ENCODE peak calls at places on chromosomes 4 and X, in eight cellular contexts. One of them, this sample, is unnamed.

GRCh38 chr4:107721436-107722090 is 1.5 kb upstream of the PAPSS1 start:
- DNase-seq in K562: no peak
- DNase-seq in PC-3: no peak
- DNase-seq in progenitor cell of endocrine pancreas: no peak
- DNase-seq in endothelial cell: no peak
- DNase-seq in RWPE1: no peak
- DNase-seq in IMR-90: no peak
- DNase-seq in CD4-positive, alpha-beta T cell: peak
- DNase-seq in this sample: no peak

GRCh38 chr4:142307857-142308256 is 538.2 kb downstream of the INPP4B start:
- DNase-seq in PC-3: no peak
- DNase-seq in CD4-positive, alpha-beta T cell: no peak
- DNase-seq in progenitor cell of endocrine pancreas: no peak
- DNase-seq in endothelial cell: no peak
- DNase-seq in K562: no peak
- DNase-seq in RWPE1: no peak
- DNase-seq in IMR-90: no peak
- DNase-seq in this sample: peak

GRCh38 chr4:7630559-7631287 is 196.0 kb upstream of the PSAPL1 start:
- DNase-seq in PC-3: peak
- DNase-seq in IMR-90: peak
- DNase-seq in progenitor cell of endocrine pancreas: no peak
- DNase-seq in endothelial cell: no peak
- DNase-seq in CD4-positive, alpha-beta T cell: no peak
- DNase-seq in RWPE1: peak
- DNase-seq in K562: no peak
- DNase-seq in this sample: peak

GRCh38 chrX:138908577-138908976 is 197.1 kb upstream of the FGF13 start:
- DNase-seq in K562: no peak
- DNase-seq in RWPE1: no peak
- DNase-seq in progenitor cell of endocrine pancreas: no peak
- DNase-seq in IMR-90: no peak
- DNase-seq in PC-3: no peak
- DNase-seq in endothelial cell: no peak
- DNase-seq in CD4-positive, alpha-beta T cell: no peak
- DNase-seq in this sample: no peak

GRCh38 chr4:2469192-2469984 is 482 bp downstream of the RNF4 start:
- DNase-seq in PC-3: peak
- DNase-seq in K562: peak
- DNase-seq in IMR-90: peak
- DNase-seq in RWPE1: peak
- DNase-seq in endothelial cell: peak
- DNase-seq in progenitor cell of endocrine pancreas: no peak
- DNase-seq in CD4-positive, alpha-beta T cell: peak
- DNase-seq in this sample: no peak

GRCh38 chr4:110119347-110119746 is 79.1 kb downstream of the ELOVL6 start:
- DNase-seq in K562: no peak
- DNase-seq in progenitor cell of endocrine pancreas: no peak
- DNase-seq in PC-3: peak
- DNase-seq in endothelial cell: no peak
- DNase-seq in RWPE1: peak
- DNase-seq in CD4-positive, alpha-beta T cell: no peak
- DNase-seq in IMR-90: no peak
- DNase-seq in this sample: no peak

GRCh38 chr4:3529363-3529762 is 2.9 kb downstream of the LRPAP1 start:
- DNase-seq in IMR-90: no peak
- DNase-seq in RWPE1: no peak
- DNase-seq in PC-3: no peak
- DNase-seq in K562: no peak
- DNase-seq in CD4-positive, alpha-beta T cell: no peak
- DNase-seq in endothelial cell: no peak
- DNase-seq in progenitor cell of endocrine pancreas: no peak
- DNase-seq in this sample: no peak

GRCh38 chr4:18593297-18594002 is 571.9 kb upstream of the LCORL start:
- DNase-seq in CD4-positive, alpha-beta T cell: peak
- DNase-seq in IMR-90: peak
- DNase-seq in K562: peak
- DNase-seq in RWPE1: peak
- DNase-seq in progenitor cell of endocrine pancreas: peak
- DNase-seq in endothelial cell: peak
- DNase-seq in PC-3: peak
- DNase-seq in this sample: peak

GRCh38 chrX:132818638-132819037 is 139.8 kb downstream of the HS6ST2 start:
- DNase-seq in K562: no peak
- DNase-seq in PC-3: no peak
- DNase-seq in IMR-90: no peak
- DNase-seq in RWPE1: no peak
- DNase-seq in progenitor cell of endocrine pancreas: no peak
- DNase-seq in CD4-positive, alpha-beta T cell: no peak
- DNase-seq in endothelial cell: no peak
- DNase-seq in this sample: no peak

GRCh38 chr4:40594261-40595178 is 35.1 kb downstream of the RBM47 start:
- DNase-seq in K562: no peak
- DNase-seq in progenitor cell of endocrine pancreas: no peak
- DNase-seq in endothelial cell: no peak
- DNase-seq in IMR-90: peak
- DNase-seq in CD4-positive, alpha-beta T cell: no peak
- DNase-seq in RWPE1: peak
- DNase-seq in PC-3: peak
- DNase-seq in this sample: no peak

GRCh38 chr4:117156806-117157205 is 71.4 kb upstream of the TRAM1L1 start:
- DNase-seq in PC-3: no peak
- DNase-seq in CD4-positive, alpha-beta T cell: no peak
- DNase-seq in K562: peak
- DNase-seq in RWPE1: no peak
- DNase-seq in IMR-90: no peak
- DNase-seq in progenitor cell of endocrine pancreas: no peak
- DNase-seq in endothelial cell: no peak
- DNase-seq in this sample: no peak

GRCh38 chr4:145779319-145779801 is 99.4 kb downstream of the C4orf51 start:
- DNase-seq in K562: no peak
- DNase-seq in RWPE1: no peak
- DNase-seq in IMR-90: no peak
- DNase-seq in progenitor cell of endocrine pancreas: no peak
- DNase-seq in PC-3: no peak
- DNase-seq in CD4-positive, alpha-beta T cell: no peak
- DNase-seq in endothelial cell: no peak
- DNase-seq in this sample: no peak

GRCh38 chr4:152690706-152691651 is 11.2 kb upstream of the TMEM154 start:
- DNase-seq in PC-3: no peak
- DNase-seq in CD4-positive, alpha-beta T cell: no peak
- DNase-seq in endothelial cell: no peak
- DNase-seq in progenitor cell of endocrine pancreas: no peak
- DNase-seq in K562: no peak
- DNase-seq in IMR-90: no peak
- DNase-seq in RWPE1: no peak
- DNase-seq in this sample: no peak

GRCh38 chrX:78979789-78980464 is 34.7 kb downstream of the P2RY10 start:
- DNase-seq in K562: no peak
- DNase-seq in CD4-positive, alpha-beta T cell: no peak
- DNase-seq in PC-3: peak
- DNase-seq in RWPE1: no peak
- DNase-seq in endothelial cell: no peak
- DNase-seq in IMR-90: no peak
- DNase-seq in progenitor cell of endocrine pancreas: no peak
- DNase-seq in this sample: no peak

GRCh38 chrX:71989768-71990167 is 79.1 kb downstream of the NHSL2 start:
- DNase-seq in CD4-positive, alpha-beta T cell: no peak
- DNase-seq in progenitor cell of endocrine pancreas: no peak
- DNase-seq in PC-3: peak
- DNase-seq in endothelial cell: no peak
- DNase-seq in RWPE1: no peak
- DNase-seq in IMR-90: peak
- DNase-seq in K562: no peak
- DNase-seq in this sample: no peak

GRCh38 chr4:82851902-82852750 is 38.8 kb downstream of the SEC31A start:
- DNase-seq in RWPE1: peak
- DNase-seq in PC-3: peak
- DNase-seq in IMR-90: peak
- DNase-seq in K562: peak
- DNase-seq in progenitor cell of endocrine pancreas: no peak
- DNase-seq in endothelial cell: no peak
- DNase-seq in CD4-positive, alpha-beta T cell: no peak
- DNase-seq in this sample: no peak

GRCh38 chr4:92305148-92305877 is 1.5 kb downstream of the GRID2 start:
- DNase-seq in endothelial cell: peak
- DNase-seq in PC-3: peak
- DNase-seq in IMR-90: peak
- DNase-seq in progenitor cell of endocrine pancreas: peak
- DNase-seq in RWPE1: no peak
- DNase-seq in K562: peak
- DNase-seq in CD4-positive, alpha-beta T cell: no peak
- DNase-seq in this sample: no peak

GRCh38 chrX:105331244-105331643 is 110.8 kb upstream of the TEX13A start:
- DNase-seq in IMR-90: peak
- DNase-seq in K562: no peak
- DNase-seq in progenitor cell of endocrine pancreas: no peak
- DNase-seq in endothelial cell: no peak
- DNase-seq in RWPE1: peak
- DNase-seq in CD4-positive, alpha-beta T cell: no peak
- DNase-seq in PC-3: peak
- DNase-seq in this sample: no peak

GRCh38 chr4:96936886-96937285 is 1097.0 kb downstream of the PDHA2 start:
- DNase-seq in PC-3: no peak
- DNase-seq in RWPE1: no peak
- DNase-seq in endothelial cell: no peak
- DNase-seq in CD4-positive, alpha-beta T cell: no peak
- DNase-seq in progenitor cell of endocrine pancreas: no peak
- DNase-seq in K562: no peak
- DNase-seq in IMR-90: no peak
- DNase-seq in this sample: no peak

GRCh38 chr4:7160439-7160838 is 31.9 kb upstream of the SORCS2 start:
- DNase-seq in K562: no peak
- DNase-seq in RWPE1: no peak
- DNase-seq in progenitor cell of endocrine pancreas: no peak
- DNase-seq in PC-3: no peak
- DNase-seq in endothelial cell: no peak
- DNase-seq in CD4-positive, alpha-beta T cell: no peak
- DNase-seq in IMR-90: no peak
- DNase-seq in this sample: no peak

DNA sequence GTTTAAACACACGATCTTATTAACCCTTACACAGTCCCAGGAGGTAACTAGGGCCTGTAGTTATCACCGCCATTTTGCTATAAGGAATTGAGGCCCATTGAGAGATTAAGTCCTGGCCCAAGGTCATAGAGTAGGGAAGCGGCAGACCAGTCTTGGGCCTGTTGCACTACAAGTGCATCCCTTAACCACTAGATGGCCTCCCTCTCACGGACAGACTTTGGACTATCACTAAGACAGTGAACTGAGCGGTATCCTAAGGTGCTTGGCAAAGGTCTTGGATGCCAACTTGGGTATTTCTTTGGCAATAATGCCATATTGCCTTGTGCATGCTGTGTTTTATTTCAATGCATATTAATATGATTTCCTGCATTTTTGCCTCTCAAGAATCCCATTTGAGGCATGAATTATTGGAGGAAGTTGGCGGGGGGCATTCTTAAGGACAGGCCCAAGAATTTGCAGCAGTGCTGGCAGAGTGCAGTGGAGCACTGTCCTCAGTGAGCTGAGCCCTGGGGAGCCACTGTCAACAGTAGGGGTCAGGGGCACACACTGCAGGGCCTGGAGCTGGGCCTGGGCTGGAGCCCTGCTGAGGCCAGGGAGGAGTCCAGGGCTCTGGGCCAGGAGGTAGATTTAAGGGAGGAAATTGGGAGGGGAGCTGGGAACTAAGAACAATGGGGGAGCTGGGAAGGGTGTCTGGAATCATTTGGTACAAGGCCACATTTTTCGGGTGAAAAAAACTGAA is 147.4 kb downstream of the SMIM20 start:
- DNase-seq in RWPE1: peak
- DNase-seq in CD4-positive, alpha-beta T cell: no peak
- DNase-seq in IMR-90: peak
- DNase-seq in PC-3: peak
- DNase-seq in K562: peak
- DNase-seq in progenitor cell of endocrine pancreas: no peak
- DNase-seq in endothelial cell: peak
- DNase-seq in this sample: no peak
- TF ChIP-seq CTCF in RWPE1: peak
- TF ChIP-seq CTCF in CD4-positive, alpha-beta T cell: no peak
- TF ChIP-seq CTCF in IMR-90: peak
- TF ChIP-seq CTCF in PC-3: peak
- TF ChIP-seq CTCF in K562: peak
- TF ChIP-seq CTCF in progenitor cell of endocrine pancreas: peak
- TF ChIP-seq CTCF in endothelial cell: peak
- TF ChIP-seq CTCF in this sample: peak

GRCh38 chrX:86349115-86349514 is 200.9 kb downstream of the DACH2 start:
- DNase-seq in CD4-positive, alpha-beta T cell: no peak
- DNase-seq in progenitor cell of endocrine pancreas: no peak
- DNase-seq in K562: no peak
- DNase-seq in PC-3: no peak
- DNase-seq in endothelial cell: no peak
- DNase-seq in IMR-90: no peak
- DNase-seq in RWPE1: no peak
- DNase-seq in this sample: no peak

DNA sequence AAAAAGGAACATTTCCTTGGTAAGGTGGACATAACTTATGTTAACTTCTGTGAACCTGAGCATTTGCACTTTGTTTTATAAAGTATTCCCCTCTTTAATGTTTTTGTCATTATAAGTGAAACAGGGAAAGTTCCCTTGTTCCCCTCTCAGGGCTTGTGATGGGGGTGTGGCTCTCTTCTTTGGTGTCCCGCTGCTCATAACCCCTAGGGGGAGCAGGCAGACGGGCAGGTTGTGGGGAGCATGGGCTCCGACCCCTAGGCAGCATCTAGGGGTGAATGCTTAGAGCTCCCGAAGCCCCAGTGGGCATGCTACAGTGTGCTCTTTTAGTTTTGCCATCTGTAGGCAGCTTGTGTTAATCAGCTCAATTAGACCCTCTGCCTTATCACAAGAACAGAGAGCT is 200.4 kb downstream of the DACH2 start:
- DNase-seq in endothelial cell: peak
- DNase-seq in PC-3: no peak
- DNase-seq in progenitor cell of endocrine pancreas: no peak
- DNase-seq in RWPE1: no peak
- DNase-seq in K562: peak
- DNase-seq in IMR-90: no peak
- DNase-seq in CD4-positive, alpha-beta T cell: no peak
- DNase-seq in this sample: no peak
- TF ChIP-seq CTCF in endothelial cell: peak
- TF ChIP-seq CTCF in PC-3: peak
- TF ChIP-seq CTCF in progenitor cell of endocrine pancreas: peak
- TF ChIP-seq CTCF in RWPE1: no peak
- TF ChIP-seq CTCF in K562: no peak
- TF ChIP-seq CTCF in IMR-90: no peak
- TF ChIP-seq CTCF in CD4-positive, alpha-beta T cell: no peak
- TF ChIP-seq CTCF in this sample: peak

GRCh38 chrX:81168391-81168790 is 33.3 kb downstream of the HMGN5 start:
- DNase-seq in endothelial cell: no peak
- DNase-seq in PC-3: no peak
- DNase-seq in K562: no peak
- DNase-seq in RWPE1: no peak
- DNase-seq in IMR-90: no peak
- DNase-seq in CD4-positive, alpha-beta T cell: no peak
- DNase-seq in progenitor cell of endocrine pancreas: no peak
- DNase-seq in this sample: no peak

GRCh38 chrX:81174286-81174685 is 27.4 kb downstream of the HMGN5 start:
- DNase-seq in IMR-90: peak
- DNase-seq in RWPE1: peak
- DNase-seq in CD4-positive, alpha-beta T cell: no peak
- DNase-seq in PC-3: peak
- DNase-seq in progenitor cell of endocrine pancreas: no peak
- DNase-seq in endothelial cell: no peak
- DNase-seq in K562: peak
- DNase-seq in this sample: no peak
- TF ChIP-seq CTCF in IMR-90: peak
- TF ChIP-seq CTCF in RWPE1: no peak
- TF ChIP-seq CTCF in CD4-positive, alpha-beta T cell: no peak
- TF ChIP-seq CTCF in PC-3: peak
- TF ChIP-seq CTCF in progenitor cell of endocrine pancreas: peak
- TF ChIP-seq CTCF in endothelial cell: no peak
- TF ChIP-seq CTCF in K562: no peak
- TF ChIP-seq CTCF in this sample: no peak

GRCh38 chrX:137166591-137166990 is 132.8 kb upstream of the GPR101 start:
- DNase-seq in progenitor cell of endocrine pancreas: no peak
- DNase-seq in PC-3: peak
- DNase-seq in endothelial cell: peak
- DNase-seq in IMR-90: no peak
- DNase-seq in K562: peak
- DNase-seq in CD4-positive, alpha-beta T cell: no peak
- DNase-seq in RWPE1: no peak
- DNase-seq in this sample: no peak
- TF ChIP-seq CTCF in progenitor cell of endocrine pancreas: peak
- TF ChIP-seq CTCF in PC-3: peak
- TF ChIP-seq CTCF in endothelial cell: peak
- TF ChIP-seq CTCF in IMR-90: no peak
- TF ChIP-seq CTCF in K562: peak
- TF ChIP-seq CTCF in CD4-positive, alpha-beta T cell: no peak
- TF ChIP-seq CTCF in RWPE1: no peak
- TF ChIP-seq CTCF in this sample: peak